ENCODE peak calls at places on chromosomes 11 and 22, in six cellular contexts. F is AG09309, Q is fibroblast of lung, P is neural progenitor cell, V is stomach, A is HFFc6. K is an unnamed sample.

GRCh38 chr11:94305146-94305545 is 766 bp downstream of the IZUMO1R start:
- DNase-seq in P (no peak), F (no peak), A (peak; percentile 36), Q (peak; percentile 5), V (no peak), K (no peak)

GRCh38 chr11:132064987-132065620 is 694.7 kb downstream of the NTM start:
- DNase-seq in P (no peak), Q (peak; percentile 95), V (no peak), F (peak; percentile 96), A (peak; percentile 98), K (peak; percentile 87)

GRCh38 chr11:1041471-1041870 is 5.0 kb upstream of the MUC6 start:
- DNase-seq in F (no peak), V (no peak), P (no peak), A (no peak), Q (no peak), K (no peak)

GRCh38 chr11:68440254-68440653 is 20.3 kb upstream of the PPP6R3 start:
- DNase-seq in V (no peak), Q (peak; percentile 44), P (no peak), A (no peak), F (no peak), K (peak; percentile 75)

GRCh38 chr11:82676483-82677094 is 57.1 kb downstream of the FAM181B start:
- DNase-seq in F (no peak), Q (no peak), P (no peak), V (no peak), A (no peak), K (no peak)

GRCh38 chr11:110029714-110030113 is 63.5 kb upstream of the ZC3H12C start:
- DNase-seq in P (no peak), V (no peak), A (no peak), Q (no peak), F (no peak), K (no peak)

GRCh38 chr11:114738954-114739353 is 60.6 kb downstream of the NXPE2 start:
- DNase-seq in Q (peak; percentile 43), V (peak; percentile 51), P (peak; percentile 71), A (no peak), F (no peak), K (no peak)

GRCh38 chr11:85643255-85643654 is 4.5 kb upstream of the TMEM126A start:
- DNase-seq in A (no peak), Q (no peak), V (peak; percentile 38), F (peak; percentile 28), P (no peak), K (no peak)

GRCh38 chr22:33076368-33076767 is 18.2 kb upstream of the SYN3 start:
- DNase-seq in Q (no peak), A (no peak), F (no peak), P (peak; percentile 61), V (no peak), K (no peak)

GRCh38 chr11:27718346-27718852 is 18.1 kb upstream of the BDNF start:
- DNase-seq in V (no peak), A (peak; percentile 88), P (peak; percentile 91), F (peak; percentile 94), Q (peak; percentile 93), K (peak; percentile 89)

GRCh38 chr11:48090174-48090573 is 109.8 kb downstream of the PTPRJ start:
- DNase-seq in V (no peak), F (no peak), P (no peak), Q (no peak), A (no peak), K (no peak)

GRCh38 chr22:30327864-30328345 is 1.2 kb upstream of the TBC1D10A start:
- DNase-seq in Q (no peak), V (no peak), A (no peak), F (no peak), P (peak; percentile 31), K (no peak)

GRCh38 chr11:110174645-110175310 is 81.6 kb downstream of the ZC3H12C start:
- DNase-seq in V (no peak), Q (peak; percentile 34), F (no peak), P (no peak), A (peak; percentile 17), K (no peak)

GRCh38 chr11:65132988-65133700 is 1.2 kb downstream of the SYVN1 start:
- DNase-seq in P (peak; percentile 54), F (no peak), A (no peak), V (peak; percentile 89), Q (no peak), K (no peak)

GRCh38 chr11:46119352-46120216 is 1.7 kb downstream of the PHF21A start:
- DNase-seq in Q (peak; percentile 82), P (peak; percentile 71), A (peak; percentile 70), V (peak; percentile 39), F (peak; percentile 25), K (no peak)

GRCh38 chr11:114623720-114624119 is 28.1 kb upstream of the NXPE4 start:
- DNase-seq in F (no peak), Q (no peak), V (no peak), P (no peak), A (no peak), K (no peak)

GRCh38 chr11:108498816-108499408 is 728 bp upstream of the POGLUT3 start:
- DNase-seq in A (no peak), V (no peak), Q (no peak), P (no peak), F (no peak), K (no peak)

GRCh38 chr11:134633276-134633675 is 221.2 kb upstream of the B3GAT1 start:
- DNase-seq in Q (no peak), A (no peak), P (no peak), V (no peak), F (no peak), K (peak; percentile 32)

GRCh38 chr11:17352925-17353227 is 1.3 kb downstream of the NCR3LG1 start:
- DNase-seq in P (peak; percentile 42), V (peak; percentile 54), F (no peak), Q (peak; percentile 57), A (peak; percentile 10), K (no peak)

GRCh38 chr11:47998733-47999359 is 18.5 kb downstream of the PTPRJ start:
- DNase-seq in P (no peak), A (no peak), F (no peak), Q (no peak), V (no peak), K (no peak)

GRCh38 chr11:3195251-3196160 is 23.1 kb downstream of the MRGPRG start:
- DNase-seq in F (no peak), A (no peak), V (no peak), P (no peak), Q (peak; percentile 40), K (no peak)

GRCh38 chr11:112361396-112361795 is 100.7 kb upstream of the PLET1 start:
- DNase-seq in V (no peak), F (no peak), Q (no peak), P (no peak), A (no peak), K (no peak)

GRCh38 chr11:17403977-17404759 is 15.7 kb upstream of the KCNJ11 start:
- DNase-seq in Q (no peak), V (no peak), A (no peak), P (no peak), F (peak; percentile 5), K (no peak)

GRCh38 chr11:45141171-45141570 is 5.3 kb upstream of the PRDM11 start:
- DNase-seq in P (no peak), V (no peak), F (no peak), A (no peak), Q (no peak), K (peak; percentile 44)

GRCh38 chr22:41576877-41577276 is 12.8 kb downstream of the PMM1 start:
- DNase-seq in Q (peak; percentile 68), P (peak; percentile 86), A (peak; percentile 60), V (peak; percentile 60), F (no peak), K (no peak)

GRCh38 chr22:21961886-21962654 is 9.4 kb upstream of the PPM1F start:
- DNase-seq in Q (peak; percentile 61), V (peak; percentile 69), P (no peak), F (no peak), A (peak; percentile 23), K (no peak)

GRCh38 chr11:69921429-69922014 is 102.3 kb upstream of the FGF3 start:
- DNase-seq in V (no peak), A (no peak), Q (no peak), P (no peak), F (no peak), K (no peak)
- TF ChIP-seq CTCF in V (no peak), A (no peak), Q (no peak), P (no peak), F (no peak), K (no peak)

DNA sequence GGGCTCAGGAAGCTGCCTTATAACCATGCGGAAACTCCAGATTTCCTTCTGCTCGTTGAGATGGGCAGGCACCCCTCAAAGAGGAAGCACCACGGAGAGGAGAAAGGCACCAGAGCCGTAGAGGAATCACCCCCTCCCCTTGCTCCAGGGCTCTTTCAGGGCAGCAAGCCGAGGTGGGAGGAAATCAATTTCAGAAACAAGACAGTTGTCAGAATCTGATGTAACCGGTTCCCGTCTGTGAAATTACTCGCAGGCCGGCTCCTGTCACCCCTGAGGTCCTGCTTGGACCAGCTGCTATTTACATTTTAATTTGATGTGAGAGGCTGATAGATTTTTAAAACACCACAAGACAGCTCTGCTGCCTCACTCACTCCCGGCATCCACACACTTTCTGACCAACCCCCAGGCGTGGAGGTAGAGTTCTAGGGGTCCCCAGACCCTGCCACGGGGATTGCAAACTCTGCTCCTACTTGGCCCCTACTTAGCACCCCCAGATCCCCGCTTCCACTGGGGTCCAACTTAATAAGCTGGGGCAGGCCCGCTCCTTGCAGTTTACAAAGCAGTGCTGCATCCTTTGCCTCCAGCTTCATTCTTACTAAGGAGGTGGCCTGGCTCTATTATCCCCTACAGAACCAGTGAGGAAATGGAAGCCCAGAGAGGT is 162.5 kb downstream of the CEP164 start:
- DNase-seq in V (no peak), P (no peak), F (no peak), Q (no peak), A (no peak), K (no peak)
- TF ChIP-seq CTCF in V (no peak), P (no peak), F (no peak), Q (no peak), A (no peak), K (no peak)

DNA sequence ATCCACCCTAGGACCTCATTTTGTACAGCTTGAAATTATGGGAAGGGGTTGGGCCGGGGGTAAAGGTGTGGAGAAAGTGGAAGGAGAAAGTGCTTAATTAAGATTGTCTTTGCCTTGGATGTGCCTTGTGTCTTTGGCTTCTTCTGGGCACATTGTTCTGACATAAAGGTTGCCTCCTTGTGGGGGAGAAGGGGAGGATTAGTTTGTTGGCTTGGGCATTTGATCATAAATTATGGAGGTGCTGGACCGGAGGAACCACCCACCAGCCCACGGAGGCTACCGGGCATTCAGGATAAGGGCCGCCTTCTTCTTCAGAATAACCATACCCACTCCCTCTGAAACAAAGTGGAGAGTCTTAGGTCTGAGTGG is 1.3 kb downstream of the PAFAH1B2 start:
- DNase-seq in A (peak; percentile 48), Q (peak; percentile 38), F (no peak), V (no peak), P (peak; percentile 47), K (no peak)
- TF ChIP-seq CTCF in A (peak; percentile 61), Q (peak; percentile 23), F (peak; percentile 30), V (no peak), P (peak; percentile 27), K (peak; percentile 30)

GRCh38 chr11:61967177-61967923 is at the start of gene FTH1:
- DNase-seq in A (peak; percentile 92), F (peak; percentile 58), P (peak; percentile 97), Q (peak; percentile 94), V (peak; percentile 96), K (peak; percentile 97)

GRCh38 chr11:61969391-61969758 is 1.9 kb upstream of the FTH1 start:
- DNase-seq in F (no peak), P (no peak), V (no peak), Q (no peak), A (no peak), K (no peak)

GRCh38 chr11:61966673-61967176 is 709 bp downstream of the FTH1 start:
- DNase-seq in V (no peak), P (peak; percentile 72), A (peak; percentile 41), F (no peak), Q (no peak), K (peak; percentile 78)

GRCh38 chr11:61968758-61969390 is 1.4 kb upstream of the FTH1 start:
- DNase-seq in V (peak; percentile 11), P (no peak), Q (no peak), F (no peak), A (no peak), K (no peak)

GRCh38 chr11:61967924-61968757 is 707 bp upstream of the FTH1 start:
- DNase-seq in P (peak; percentile 48), F (no peak), V (peak; percentile 49), Q (peak; percentile 35), A (no peak), K (peak; percentile 83)
- TF ChIP-seq CTCF in P (no peak), F (no peak), V (no peak), Q (no peak), A (no peak), K (no peak)